ENCODE peak calls at places on chromosomes 7 and 10, in eight cellular contexts. One of them, this sample, is unnamed.

GRCh38 chr10:89079991-89080390 is 89.4 kb downstream of the FAS start:
- DNase-seq in Panc1: no peak
- DNase-seq in fibroblast of villous mesenchyme: peak; percentile 61
- DNase-seq in choroid plexus epithelial cell: no peak
- DNase-seq in tibial nerve: no peak
- DNase-seq in upper lobe of right lung: no peak
- DNase-seq in nephron progenitor cell: no peak
- DNase-seq in PC-9: no peak
- DNase-seq in this sample: no peak

GRCh38 chr10:119525116-119525515 is 17.4 kb downstream of the RGS10 start:
- DNase-seq in PC-9: no peak
- DNase-seq in Panc1: no peak
- DNase-seq in fibroblast of villous mesenchyme: no peak
- DNase-seq in choroid plexus epithelial cell: peak; percentile 34
- DNase-seq in tibial nerve: no peak
- DNase-seq in upper lobe of right lung: no peak
- DNase-seq in nephron progenitor cell: no peak
- DNase-seq in this sample: no peak

GRCh38 chr7:85681241-85681640 is 494.4 kb upstream of the SEMA3D start:
- DNase-seq in tibial nerve: no peak
- DNase-seq in upper lobe of right lung: no peak
- DNase-seq in PC-9: no peak
- DNase-seq in choroid plexus epithelial cell: no peak
- DNase-seq in Panc1: no peak
- DNase-seq in fibroblast of villous mesenchyme: no peak
- DNase-seq in nephron progenitor cell: no peak
- DNase-seq in this sample: no peak

GRCh38 chr7:41745451-41745850 is 42.6 kb upstream of the INHBA start:
- DNase-seq in fibroblast of villous mesenchyme: no peak
- DNase-seq in upper lobe of right lung: no peak
- DNase-seq in PC-9: no peak
- DNase-seq in choroid plexus epithelial cell: no peak
- DNase-seq in tibial nerve: no peak
- DNase-seq in nephron progenitor cell: no peak
- DNase-seq in Panc1: no peak
- DNase-seq in this sample: no peak

GRCh38 chr7:104550362-104550761 is 222.0 kb downstream of the LHFPL3 start:
- DNase-seq in choroid plexus epithelial cell: no peak
- DNase-seq in PC-9: no peak
- DNase-seq in tibial nerve: peak; percentile 30
- DNase-seq in nephron progenitor cell: no peak
- DNase-seq in upper lobe of right lung: no peak
- DNase-seq in fibroblast of villous mesenchyme: peak; percentile 2
- DNase-seq in Panc1: no peak
- DNase-seq in this sample: no peak

GRCh38 chr10:62109532-62110293 is 158.9 kb downstream of the RTKN2 start:
- DNase-seq in PC-9: no peak
- DNase-seq in upper lobe of right lung: no peak
- DNase-seq in fibroblast of villous mesenchyme: no peak
- DNase-seq in tibial nerve: no peak
- DNase-seq in choroid plexus epithelial cell: no peak
- DNase-seq in Panc1: no peak
- DNase-seq in nephron progenitor cell: no peak
- DNase-seq in this sample: no peak

GRCh38 chr10:86311176-86311575 is 55.4 kb downstream of the GRID1 start:
- DNase-seq in upper lobe of right lung: peak; percentile 11
- DNase-seq in choroid plexus epithelial cell: no peak
- DNase-seq in tibial nerve: no peak
- DNase-seq in nephron progenitor cell: no peak
- DNase-seq in fibroblast of villous mesenchyme: no peak
- DNase-seq in Panc1: no peak
- DNase-seq in PC-9: no peak
- DNase-seq in this sample: no peak

GRCh38 chr7:106840342-106840741 is 24.7 kb upstream of the PIK3CG start:
- DNase-seq in choroid plexus epithelial cell: peak; percentile 88
- DNase-seq in nephron progenitor cell: no peak
- DNase-seq in Panc1: no peak
- DNase-seq in PC-9: no peak
- DNase-seq in tibial nerve: no peak
- DNase-seq in fibroblast of villous mesenchyme: peak; percentile 47
- DNase-seq in upper lobe of right lung: no peak
- DNase-seq in this sample: peak; percentile 61

GRCh38 chr10:5640501-5640900 is 25.9 kb downstream of the ASB13 start:
- DNase-seq in choroid plexus epithelial cell: no peak
- DNase-seq in fibroblast of villous mesenchyme: no peak
- DNase-seq in tibial nerve: no peak
- DNase-seq in Panc1: no peak
- DNase-seq in nephron progenitor cell: no peak
- DNase-seq in upper lobe of right lung: no peak
- DNase-seq in PC-9: no peak
- DNase-seq in this sample: no peak

GRCh38 chr7:65307651-65308299 is 65.9 kb upstream of the ZNF92 start:
- DNase-seq in upper lobe of right lung: no peak
- DNase-seq in choroid plexus epithelial cell: peak; percentile 81
- DNase-seq in PC-9: no peak
- DNase-seq in tibial nerve: peak; percentile 46
- DNase-seq in Panc1: peak; percentile 38
- DNase-seq in fibroblast of villous mesenchyme: peak; percentile 61
- DNase-seq in nephron progenitor cell: peak; percentile 72
- DNase-seq in this sample: peak; percentile 16

GRCh38 chr10:6650580-6650979 is 70.5 kb upstream of the PRKCQ start:
- DNase-seq in tibial nerve: no peak
- DNase-seq in choroid plexus epithelial cell: no peak
- DNase-seq in nephron progenitor cell: no peak
- DNase-seq in Panc1: no peak
- DNase-seq in PC-9: no peak
- DNase-seq in upper lobe of right lung: no peak
- DNase-seq in fibroblast of villous mesenchyme: no peak
- DNase-seq in this sample: no peak

GRCh38 chr10:127293640-127294039 is 97.2 kb upstream of the INSYN2A start:
- DNase-seq in upper lobe of right lung: no peak
- DNase-seq in choroid plexus epithelial cell: no peak
- DNase-seq in fibroblast of villous mesenchyme: no peak
- DNase-seq in Panc1: no peak
- DNase-seq in nephron progenitor cell: no peak
- DNase-seq in PC-9: no peak
- DNase-seq in tibial nerve: no peak
- DNase-seq in this sample: no peak

GRCh38 chr10:118276727-118277126 is 65.4 kb downstream of the FAM204A start:
- DNase-seq in fibroblast of villous mesenchyme: peak; percentile 36
- DNase-seq in PC-9: no peak
- DNase-seq in tibial nerve: no peak
- DNase-seq in Panc1: no peak
- DNase-seq in upper lobe of right lung: no peak
- DNase-seq in nephron progenitor cell: no peak
- DNase-seq in choroid plexus epithelial cell: no peak
- DNase-seq in this sample: no peak

GRCh38 chr10:69125554-69125953 is 1.6 kb downstream of the VPS26A start:
- DNase-seq in choroid plexus epithelial cell: no peak
- DNase-seq in nephron progenitor cell: no peak
- DNase-seq in upper lobe of right lung: no peak
- DNase-seq in Panc1: no peak
- DNase-seq in PC-9: no peak
- DNase-seq in tibial nerve: no peak
- DNase-seq in fibroblast of villous mesenchyme: no peak
- DNase-seq in this sample: no peak

GRCh38 chr10:69119896-69120295 is 4.1 kb upstream of the VPS26A start:
- DNase-seq in nephron progenitor cell: no peak
- DNase-seq in Panc1: no peak
- DNase-seq in upper lobe of right lung: no peak
- DNase-seq in fibroblast of villous mesenchyme: peak; percentile 11
- DNase-seq in tibial nerve: no peak
- DNase-seq in choroid plexus epithelial cell: no peak
- DNase-seq in PC-9: no peak
- DNase-seq in this sample: no peak

GRCh38 chr10:69123747-69124557 is at the start of gene VPS26A:
- DNase-seq in choroid plexus epithelial cell: peak; percentile 99
- DNase-seq in PC-9: peak; percentile 91
- DNase-seq in tibial nerve: peak; percentile 98
- DNase-seq in nephron progenitor cell: peak; percentile 99
- DNase-seq in upper lobe of right lung: peak; percentile 100
- DNase-seq in Panc1: peak; percentile 86
- DNase-seq in fibroblast of villous mesenchyme: peak; percentile 99
- DNase-seq in this sample: peak; percentile 61

GRCh38 chr10:69124558-69125121 is 662 bp downstream of the VPS26A start:
- DNase-seq in PC-9: peak; percentile 62
- DNase-seq in Panc1: no peak
- DNase-seq in choroid plexus epithelial cell: peak; percentile 69
- DNase-seq in nephron progenitor cell: peak; percentile 40
- DNase-seq in upper lobe of right lung: peak; percentile 68
- DNase-seq in fibroblast of villous mesenchyme: peak; percentile 73
- DNase-seq in tibial nerve: no peak
- DNase-seq in this sample: no peak

DNA sequence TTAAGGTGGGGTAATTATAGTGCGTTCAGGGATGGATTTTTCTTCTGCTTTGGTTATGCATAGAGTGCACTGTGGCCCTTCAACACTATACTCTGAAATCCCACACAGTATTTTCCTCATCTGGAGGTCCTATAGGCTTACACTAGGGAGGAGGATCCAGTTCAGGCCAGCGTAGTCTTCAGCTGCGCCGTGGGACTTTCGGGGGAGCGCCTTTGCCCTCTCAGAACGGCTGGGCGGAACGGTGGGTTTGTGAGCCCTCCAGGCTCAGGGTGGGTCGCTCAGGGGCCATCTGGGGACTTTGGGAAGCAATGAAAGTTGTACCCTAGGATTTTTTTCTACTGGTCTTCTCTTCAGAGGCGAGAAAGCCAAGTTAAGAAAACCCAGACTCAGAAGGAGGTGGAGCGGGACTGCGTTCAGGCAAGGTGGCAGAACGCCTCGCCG is 652 bp upstream of the VPS26A start:
- DNase-seq in nephron progenitor cell: peak; percentile 66
- DNase-seq in upper lobe of right lung: no peak
- DNase-seq in PC-9: peak; percentile 50
- DNase-seq in choroid plexus epithelial cell: peak; percentile 80
- DNase-seq in tibial nerve: peak; percentile 31
- DNase-seq in fibroblast of villous mesenchyme: peak; percentile 74
- DNase-seq in Panc1: peak; percentile 79
- DNase-seq in this sample: no peak
- TF ChIP-seq CTCF in nephron progenitor cell: no peak
- TF ChIP-seq CTCF in upper lobe of right lung: peak; percentile 42
- TF ChIP-seq CTCF in PC-9: no peak
- TF ChIP-seq CTCF in choroid plexus epithelial cell: peak; percentile 68
- TF ChIP-seq CTCF in tibial nerve: no peak
- TF ChIP-seq CTCF in fibroblast of villous mesenchyme: no peak
- TF ChIP-seq CTCF in Panc1: no peak
- TF ChIP-seq CTCF in this sample: no peak

DNA sequence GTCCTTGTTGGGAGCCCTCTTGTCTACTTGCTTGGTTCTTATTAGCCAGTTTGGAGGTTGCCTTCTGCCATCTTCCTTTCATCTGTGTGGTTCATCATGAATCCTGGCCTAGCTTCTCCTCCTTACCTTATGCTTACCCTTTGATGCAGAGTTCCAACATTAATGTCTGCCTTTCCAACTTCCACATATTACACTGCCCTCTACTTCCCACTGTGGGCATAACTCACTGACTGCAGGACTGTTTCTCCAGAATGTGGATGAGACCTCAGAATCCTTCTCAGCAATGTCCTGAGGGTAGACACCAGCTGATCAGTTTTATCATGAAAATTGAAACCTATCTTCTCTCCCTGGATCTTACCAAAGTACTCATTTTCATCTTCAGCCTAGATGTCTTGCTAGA is 491.0 kb downstream of the LRMDA start:
- DNase-seq in choroid plexus epithelial cell: peak; percentile 16
- DNase-seq in fibroblast of villous mesenchyme: no peak
- DNase-seq in PC-9: no peak
- DNase-seq in upper lobe of right lung: no peak
- DNase-seq in nephron progenitor cell: no peak
- DNase-seq in tibial nerve: no peak
- DNase-seq in Panc1: no peak
- DNase-seq in this sample: no peak
- TF ChIP-seq CTCF in choroid plexus epithelial cell: peak; percentile 44
- TF ChIP-seq CTCF in fibroblast of villous mesenchyme: peak; percentile 38
- TF ChIP-seq CTCF in PC-9: peak; percentile 43
- TF ChIP-seq CTCF in upper lobe of right lung: peak; percentile 25
- TF ChIP-seq CTCF in nephron progenitor cell: no peak
- TF ChIP-seq CTCF in tibial nerve: no peak
- TF ChIP-seq CTCF in Panc1: peak; percentile 28
- TF ChIP-seq CTCF in this sample: peak; percentile 61

DNA sequence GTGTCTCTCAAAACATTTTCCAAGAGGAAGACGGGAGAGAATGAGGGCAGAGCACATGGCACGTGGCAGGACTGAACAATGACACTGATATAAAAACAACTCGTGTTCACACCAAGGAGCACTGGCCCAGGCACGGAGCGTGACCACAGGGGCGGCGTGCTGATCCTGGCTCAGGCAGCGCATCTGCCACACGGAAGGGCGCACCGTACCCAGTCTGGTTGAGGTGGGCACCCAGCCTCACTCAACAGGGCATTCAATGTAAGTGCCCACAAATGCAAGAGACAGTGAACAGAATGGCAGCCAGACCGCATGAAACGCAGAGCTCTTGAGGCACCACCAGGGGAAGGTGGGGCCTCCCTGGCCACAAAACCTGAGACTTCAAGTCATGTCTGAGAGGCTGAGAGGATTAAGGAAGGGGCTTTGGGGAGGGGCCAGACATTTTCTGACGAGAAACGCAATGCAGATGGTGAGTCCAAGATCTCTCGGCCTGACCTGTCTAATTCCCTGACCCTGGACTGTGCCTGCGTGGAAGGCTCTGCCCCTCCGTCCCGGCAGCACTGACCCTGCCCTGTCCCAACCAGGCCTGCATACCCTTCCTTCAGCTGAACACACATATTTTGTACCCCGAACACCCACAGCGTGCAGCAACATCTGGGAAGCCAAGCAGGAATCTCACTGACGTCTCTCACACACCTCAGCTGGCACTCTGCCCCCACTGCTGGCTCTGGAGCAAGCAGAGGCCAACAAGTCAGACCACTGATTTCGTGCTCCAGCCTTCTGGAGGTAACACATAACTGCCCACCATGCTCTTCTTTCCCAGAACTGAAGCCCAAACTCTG is 35.5 kb downstream of the VOPP1 start:
- DNase-seq in nephron progenitor cell: no peak
- DNase-seq in Panc1: no peak
- DNase-seq in fibroblast of villous mesenchyme: no peak
- DNase-seq in PC-9: no peak
- DNase-seq in choroid plexus epithelial cell: no peak
- DNase-seq in tibial nerve: no peak
- DNase-seq in upper lobe of right lung: no peak
- DNase-seq in this sample: no peak
- TF ChIP-seq CTCF in nephron progenitor cell: no peak
- TF ChIP-seq CTCF in Panc1: no peak
- TF ChIP-seq CTCF in fibroblast of villous mesenchyme: no peak
- TF ChIP-seq CTCF in PC-9: no peak
- TF ChIP-seq CTCF in choroid plexus epithelial cell: peak; percentile 8
- TF ChIP-seq CTCF in tibial nerve: no peak
- TF ChIP-seq CTCF in upper lobe of right lung: no peak
- TF ChIP-seq CTCF in this sample: no peak

GRCh38 chr10:98748298-98748697 is 301.6 kb upstream of the HPS1 start:
- DNase-seq in tibial nerve: no peak
- DNase-seq in Panc1: peak; percentile 8
- DNase-seq in upper lobe of right lung: no peak
- DNase-seq in PC-9: no peak
- DNase-seq in fibroblast of villous mesenchyme: peak; percentile 67
- DNase-seq in choroid plexus epithelial cell: peak; percentile 26
- DNase-seq in nephron progenitor cell: peak; percentile 7
- DNase-seq in this sample: no peak
- TF ChIP-seq CTCF in tibial nerve: no peak
- TF ChIP-seq CTCF in Panc1: peak; percentile 59
- TF ChIP-seq CTCF in upper lobe of right lung: peak; percentile 27
- TF ChIP-seq CTCF in PC-9: peak; percentile 52
- TF ChIP-seq CTCF in fibroblast of villous mesenchyme: peak; percentile 58
- TF ChIP-seq CTCF in choroid plexus epithelial cell: peak; percentile 28
- TF ChIP-seq CTCF in nephron progenitor cell: peak; percentile 43
- TF ChIP-seq CTCF in this sample: peak; percentile 53

This sample was measured in epithelial cell of proximal tubule.